ENCODE peak calls at places on chromosomes 16 and 17, in seven cellular contexts. U is GM23338, G is transverse colon, L is fibroblast of lung, Q is A549, C is OCI-LY7, R is upper lobe of right lung. S is an unnamed sample.
A peak's percentile ranks its signal among the peaks of the same experiment; 100 is the strongest.

GRCh38 chr16:50282010-50282538 is 15.7 kb downstream of the ADCY7 start:
- DNase-seq in U (no peak), G (peak; percentile 84), L (peak; percentile 74), Q (no peak), C (peak; percentile 93), R (peak; percentile 91), S (peak; percentile 58)

GRCh38 chr16:64132686-64133085 is 989.2 kb downstream of the CDH11 start:
- DNase-seq in U (no peak), G (no peak), L (no peak), Q (no peak), C (peak; percentile 56), R (no peak), S (no peak)

GRCh38 chr16:28836761-28837064 is 9.4 kb downstream of the TUFM start:
- DNase-seq in U (no peak), G (no peak), L (no peak), Q (no peak), C (no peak), R (no peak), S (no peak)

GRCh38 chr16:1261131-1261917 is 5.5 kb downstream of the TPSD1 start:
- DNase-seq in U (peak; percentile 68), G (no peak), L (no peak), Q (no peak), C (no peak), R (no peak), S (no peak)

GRCh38 chr16:47037396-47037745 is 63.9 kb upstream of the DNAJA2 start:
- DNase-seq in U (peak; percentile 47), G (peak; percentile 38), L (peak; percentile 21), Q (peak; percentile 62), C (peak; percentile 38), R (no peak), S (peak; percentile 35)

GRCh38 chr16:57354311-57354710 is 4.3 kb upstream of the CCL22 start:
- DNase-seq in U (no peak), G (no peak), L (no peak), Q (no peak), C (no peak), R (no peak), S (no peak)

GRCh38 chr17:61635913-61636432 is 45.0 kb upstream of the NACA2 start:
- DNase-seq in U (peak; percentile 76), G (peak; percentile 45), L (peak; percentile 33), Q (no peak), C (peak; percentile 70), R (no peak), S (peak; percentile 60)

GRCh38 chr17:41147531-41148204 is 2.0 kb downstream of the KRTAP4-5 start:
- DNase-seq in U (no peak), G (no peak), L (no peak), Q (no peak), C (no peak), R (no peak), S (no peak)

GRCh38 chr16:55499281-55499680 is 9.6 kb upstream of the LPCAT2 start:
- DNase-seq in U (no peak), G (no peak), L (no peak), Q (no peak), C (no peak), R (no peak), S (no peak)

GRCh38 chr17:4559851-4560820 is at the start of gene GGT6:
- DNase-seq in U (no peak), G (peak; percentile 91), L (no peak), Q (no peak), C (no peak), R (peak; percentile 87), S (peak; percentile 52)

GRCh38 chr17:28812136-28812979 is 30.2 kb downstream of the FAM222B start:
- DNase-seq in U (peak; percentile 99), G (peak; percentile 98), L (peak; percentile 97), Q (peak; percentile 100), C (peak; percentile 97), R (peak; percentile 99), S (peak; percentile 98)

GRCh38 chr16:51392651-51393187 is 241.6 kb upstream of the SALL1 start:
- DNase-seq in U (peak; percentile 52), G (no peak), L (peak; percentile 86), Q (no peak), C (no peak), R (no peak), S (no peak)

DNA sequence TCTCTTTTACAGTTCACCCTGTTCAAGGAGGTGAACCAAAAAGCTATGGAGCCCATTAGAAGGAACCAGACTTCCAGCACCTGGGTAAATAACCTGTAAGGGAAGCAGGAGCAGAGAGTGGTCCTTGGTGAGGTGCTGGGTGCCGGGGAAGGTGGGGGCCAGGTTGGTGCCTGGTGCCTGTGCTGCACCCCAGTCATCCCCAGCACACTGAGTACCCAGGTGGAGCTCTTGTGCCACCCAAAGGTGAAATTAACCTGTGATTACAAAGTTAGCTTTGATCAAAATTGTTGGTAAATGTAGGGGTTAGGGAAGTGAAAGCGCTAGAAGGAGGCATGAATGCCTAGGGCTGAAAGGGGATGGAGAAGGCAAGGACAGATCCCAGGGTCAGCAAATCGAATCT is 58.6 kb downstream of the CDRT4 start:
- DNase-seq in U (no peak), G (no peak), L (no peak), Q (peak; percentile 25), C (no peak), R (no peak), S (no peak)
- TF ChIP-seq CTCF in U (no peak), G (peak; percentile 12), L (no peak), Q (peak; percentile 45), C (no peak), R (no peak), S (no peak)

DNA sequence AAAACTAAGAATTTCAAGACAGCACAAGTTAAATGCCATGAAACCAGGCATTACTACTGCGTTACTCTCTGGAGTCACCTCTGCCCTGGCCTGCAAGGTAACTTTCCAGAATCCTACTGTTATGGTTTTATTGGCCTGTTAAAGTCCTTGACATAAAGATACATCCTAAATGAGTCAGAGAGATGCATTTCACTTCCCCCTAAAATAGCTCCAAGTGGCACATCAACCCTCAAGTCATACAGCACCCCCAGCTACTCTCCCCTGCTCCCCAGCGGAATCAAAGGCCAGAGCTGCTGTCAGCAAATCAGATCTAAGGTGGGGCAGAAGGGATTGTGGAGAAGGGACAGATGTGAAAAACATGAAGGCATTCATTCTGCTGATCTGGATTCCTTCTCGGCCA is 8.4 kb upstream of the CCL1 start:
- DNase-seq in U (no peak), G (no peak), L (no peak), Q (no peak), C (peak; percentile 34), R (no peak), S (no peak)
- H3K4me1 ChIP-seq in U (no peaks in the 10 kb centered on the region), G (no peaks in the 10 kb centered on the region), L (no peaks in the 10 kb centered on the region), Q (no peaks in the 10 kb centered on the region), C (peaks cover 75% of the 10 kb centered on the region), R (peaks cover 19% of the 10 kb centered on the region), S (no peaks in the 10 kb centered on the region)

GRCh38 chr16:67235816-67236547 is 9.1 kb downstream of the TMEM208 start:
- DNase-seq in U (no peak), G (no peak), L (no peak), Q (no peak), C (no peak), R (no peak), S (no peak)

GRCh38 chr16:67233596-67233995 is 6.7 kb downstream of the TMEM208 start:
- DNase-seq in U (no peak), G (no peak), L (no peak), Q (no peak), C (no peak), R (no peak), S (no peak)

GRCh38 chr16:67236551-67237395 is 9.8 kb downstream of the TMEM208 start:
- DNase-seq in U (peak; percentile 90), G (peak; percentile 41), L (peak; percentile 38), Q (peak; percentile 75), C (peak; percentile 83), R (peak; percentile 78), S (peak; percentile 80)

GRCh38 chr16:67230809-67231660 is 4.1 kb downstream of the TMEM208 start:
- DNase-seq in U (no peak), G (no peak), L (no peak), Q (no peak), C (no peak), R (no peak), S (no peak)

DNA sequence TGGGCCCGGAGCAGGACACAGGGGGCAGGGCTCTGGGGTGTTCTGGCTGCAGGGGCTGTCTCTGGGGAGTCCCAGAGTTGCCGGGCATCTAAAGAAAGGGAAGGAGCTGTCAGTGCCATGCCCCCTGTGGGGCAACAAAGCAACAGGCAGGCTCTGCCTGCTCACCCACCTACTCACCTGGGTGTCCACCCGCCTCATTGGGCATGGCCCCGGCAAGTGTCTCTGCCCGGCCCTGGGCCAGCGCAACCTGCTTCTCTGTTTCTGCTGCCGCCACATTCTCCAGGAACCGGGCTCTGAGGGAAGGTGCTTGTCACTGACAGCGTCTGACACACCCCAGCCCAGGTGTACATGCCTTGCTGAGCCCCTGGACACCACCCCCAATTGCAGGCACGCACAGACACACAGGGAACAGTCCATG is 7.3 kb downstream of the TMEM208 start:
- DNase-seq in U (no peak), G (no peak), L (no peak), Q (no peak), C (no peak), R (no peak), S (no peak)
- TF ChIP-seq CTCF in U (no peak), G (no peak), L (no peak), Q (no peak), C (no peak), R (no peak), S (no peak)

GRCh38 chr16:24747425-24747824 is 18.0 kb downstream of the TNRC6A start:
- DNase-seq in U (no peak), G (no peak), L (no peak), Q (no peak), C (no peak), R (no peak), S (no peak)
- H3K4me1 ChIP-seq in U (peaks cover 82% of the 10 kb centered on the region), G (peaks cover 23% of the 10 kb centered on the region), L (peaks cover 21% of the 10 kb centered on the region), Q (peaks cover 30% of the 10 kb centered on the region), C (peaks cover 6% of the 10 kb centered on the region), R (peaks cover 66% of the 10 kb centered on the region), S (peaks cover 27% of the 10 kb centered on the region)

DNA sequence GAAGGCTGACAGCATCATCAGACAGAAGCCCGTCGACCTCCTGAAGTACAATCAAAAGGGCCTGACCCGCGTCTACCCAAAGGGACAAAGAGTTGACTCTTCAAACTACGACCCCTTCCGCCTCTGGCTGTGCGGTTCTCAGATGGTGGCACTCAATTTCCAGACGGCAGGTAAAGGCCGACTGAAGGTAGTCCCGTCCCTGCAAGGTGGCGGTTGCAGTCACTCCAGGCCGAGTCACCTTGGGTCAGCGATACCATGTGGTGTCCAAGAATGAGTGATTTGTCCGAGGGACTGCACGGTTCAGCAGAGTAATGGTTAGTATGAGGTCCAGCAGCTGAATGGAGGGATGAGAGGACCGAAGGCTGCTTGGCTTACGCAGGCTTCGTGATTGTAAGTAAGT is 75.1 kb downstream of the SDR42E1 start:
- DNase-seq in U (no peak), G (no peak), L (no peak), Q (no peak), C (no peak), R (no peak), S (no peak)
- TF ChIP-seq CTCF in U (no peak), G (no peak), L (no peak), Q (no peak), C (no peak), R (no peak), S (no peak)

GRCh38 chr17:66337866-66338472 is 35.6 kb downstream of the PRKCA start:
- DNase-seq in U (no peak), G (no peak), L (peak; percentile 52), Q (no peak), C (no peak), R (no peak), S (no peak)
- H3K4me1 ChIP-seq in U (no peaks in the 10 kb centered on the region), G (no peaks in the 10 kb centered on the region), L (peaks cover 4% of the 10 kb centered on the region), Q (peaks cover 36% of the 10 kb centered on the region), C (no peaks in the 10 kb centered on the region), R (peaks cover 15% of the 10 kb centered on the region), S (peaks cover 23% of the 10 kb centered on the region)

S was measured in testis.